ENCODE peak calls at places on chromosomes 6 and 20, in four cellular contexts. T is GM23338, X is PC-3, N is hepatocyte. J is an unnamed sample.

GRCh38 chr20:33401922-33402369 is 627 bp upstream of the CDK5RAP1 start:
- DNase-seq in T (no peak), X (no peak), N (no peak), J (peak; percentile 55)

GRCh38 chr6:135030532-135031178 is 24.0 kb downstream of the HBS1L start:
- DNase-seq in T (no peak), X (no peak), N (no peak), J (peak; percentile 23)

GRCh38 chr6:109722564-109723254 is 31.6 kb downstream of the FIG4 start:
- DNase-seq in T (no peak), X (no peak), N (no peak), J (no peak)

GRCh38 chr6:133467231-133467981 is 226.2 kb downstream of the EYA4 start:
- DNase-seq in T (no peak), X (no peak), N (no peak), J (no peak)

GRCh38 chr20:3797592-3798404 is 1.7 kb downstream of the CDC25B start:
- DNase-seq in T (no peak), X (peak; percentile 60), N (no peak), J (no peak)

GRCh38 chr6:66307490-66307889 is 600.5 kb upstream of the EYS start:
- DNase-seq in T (peak; percentile 7), X (no peak), N (no peak), J (no peak)

GRCh38 chr6:78599526-78599925 is 267.8 kb upstream of the IRAK1BP1 start:
- DNase-seq in T (no peak), X (peak; percentile 51), N (no peak), J (peak; percentile 40)

GRCh38 chr6:135938588-135939215 is 87.2 kb downstream of the PDE7B start:
- DNase-seq in T (peak; percentile 64), X (peak; percentile 30), N (peak; percentile 23), J (peak; percentile 75)

GRCh38 chr6:44157152-44157521 is 1.5 kb upstream of the CAPN11 start:
- DNase-seq in T (no peak), X (no peak), N (no peak), J (no peak)

GRCh38 chr6:135022050-135022697 is 32.4 kb downstream of the HBS1L start:
- DNase-seq in T (no peak), X (no peak), N (no peak), J (no peak)

GRCh38 chr6:55445648-55446204 is 118.5 kb downstream of the GFRAL start:
- DNase-seq in T (peak; percentile 64), X (peak; percentile 58), N (peak; percentile 56), J (peak; percentile 56)

GRCh38 chr20:17655865-17656489 is 26.1 kb downstream of the RRBP1 start:
- DNase-seq in T (peak; percentile 70), X (peak; percentile 73), N (no peak), J (peak; percentile 81)

GRCh38 chr6:44010411-44011349 is 116.6 kb downstream of the MRPL14 start:
- DNase-seq in T (no peak), X (peak; percentile 91), N (no peak), J (peak; percentile 98)

GRCh38 chr20:23205656-23206055 is 119.5 kb upstream of the CD93 start:
- DNase-seq in T (peak; percentile 35), X (peak; percentile 51), N (peak; percentile 84), J (peak; percentile 74)

GRCh38 chr6:159701413-159701999 is 8.5 kb upstream of the SOD2 start:
- DNase-seq in T (no peak), X (peak; percentile 77), N (peak; percentile 39), J (peak; percentile 92)

GRCh38 chr6:154653853-154654252 is 79.4 kb upstream of the SCAF8 start:
- DNase-seq in T (no peak), X (peak; percentile 48), N (peak; percentile 65), J (peak; percentile 76)

GRCh38 chr20:7828437-7828836 is 111.8 kb downstream of the HAO1 start:
- DNase-seq in T (no peak), X (no peak), N (no peak), J (peak; percentile 12)

GRCh38 chr20:43963872-43964791 is 49.5 kb downstream of the TOX2 start:
- DNase-seq in T (no peak), X (peak; percentile 56), N (no peak), J (peak; percentile 66)

GRCh38 chr20:35776513-35777101 is 4.8 kb downstream of the PHF20 start:
- DNase-seq in T (no peak), X (peak; percentile 57), N (peak; percentile 32), J (peak; percentile 42)

GRCh38 chr6:68729377-68729903 is 94.4 kb downstream of the ADGRB3 start:
- DNase-seq in T (no peak), X (no peak), N (no peak), J (no peak)

GRCh38 chr6:167130712-167131684 is 8.1 kb downstream of the CCR6 start:
- DNase-seq in T (no peak), X (no peak), N (no peak), J (no peak)

GRCh38 chr6:31898200-31899011 is 908 bp upstream of the EHMT2 start:
- DNase-seq in T (peak; percentile 86), X (peak; percentile 68), N (peak; percentile 69), J (peak; percentile 71)

GRCh38 chr6:129104131-129104530 is 221.2 kb downstream of the LAMA2 start:
- DNase-seq in T (no peak), X (peak; percentile 59), N (no peak), J (peak; percentile 66)

GRCh38 chr6:114081730-114082129 is 110.8 kb upstream of the HDAC2 start:
- DNase-seq in T (no peak), X (no peak), N (no peak), J (no peak)

GRCh38 chr6:98576811-98577210 is 257.6 kb upstream of the POU3F2 start:
- DNase-seq in T (no peak), X (no peak), N (no peak), J (peak; percentile 39)

GRCh38 chr6:138716971-138717370 is 56.6 kb upstream of the CCDC28A start:
- DNase-seq in T (no peak), X (no peak), N (no peak), J (no peak)

GRCh38 chr20:13131688-13132087 is 89.4 kb upstream of the ISM1 start:
- DNase-seq in T (no peak), X (no peak), N (no peak), J (no peak)

GRCh38 chr6:131976545-131977061 is 25.4 kb upstream of the CCN2 start:
- DNase-seq in T (no peak), X (peak; percentile 14), N (no peak), J (no peak)

GRCh38 chr6:42526616-42527015 is 37.2 kb upstream of the UBR2 start:
- DNase-seq in T (no peak), X (no peak), N (no peak), J (no peak)

GRCh38 chr6:42520786-42521607 is 42.8 kb upstream of the UBR2 start:
- DNase-seq in T (no peak), X (peak; percentile 92), N (no peak), J (peak; percentile 92)

GRCh38 chr6:42522021-42522420 is 41.8 kb upstream of the UBR2 start:
- DNase-seq in T (no peak), X (no peak), N (no peak), J (peak; percentile 14)

GRCh38 chr6:42525132-42525531 is 38.7 kb upstream of the UBR2 start:
- DNase-seq in T (no peak), X (no peak), N (peak; percentile 41), J (no peak)

GRCh38 chr6:42523158-42523814 is 40.5 kb upstream of the UBR2 start:
- DNase-seq in T (no peak), X (no peak), N (no peak), J (peak; percentile 51)
- TF ChIP-seq EZH2phosphoT487 in T (no peak), X (no peak), N (no peak), J (no peak)

GRCh38 chr20:1491281-1491840 is at the start of gene SIRPB2:
- DNase-seq in T (no peak), X (no peak), N (no peak), J (no peak)
- TF ChIP-seq EZH2phosphoT487 in T (no peak), X (no peak), N (no peak), J (no peak)

GRCh38 chr6:87918461-87918941 is 129.1 kb upstream of the SPACA1 start:
- DNase-seq in T (peak; percentile 4), X (no peak), N (no peak), J (peak; percentile 7)
- TF ChIP-seq EZH2phosphoT487 in T (no peak), X (no peak), N (no peak), J (no peak)

GRCh38 chr6:108621117-108621516 is 60.4 kb downstream of the FOXO3 start:
- DNase-seq in T (no peak), X (peak; percentile 45), N (no peak), J (peak; percentile 97)

GRCh38 chr6:108626777-108627176 is 66.1 kb downstream of the FOXO3 start:
- DNase-seq in T (no peak), X (no peak), N (no peak), J (no peak)

GRCh38 chr6:108623995-108624394 is 63.3 kb downstream of the FOXO3 start:
- DNase-seq in T (no peak), X (no peak), N (no peak), J (no peak)

GRCh38 chr6:108619431-108620197 is 58.9 kb downstream of the FOXO3 start:
- DNase-seq in T (no peak), X (peak; percentile 30), N (no peak), J (peak; percentile 25)

DNA sequence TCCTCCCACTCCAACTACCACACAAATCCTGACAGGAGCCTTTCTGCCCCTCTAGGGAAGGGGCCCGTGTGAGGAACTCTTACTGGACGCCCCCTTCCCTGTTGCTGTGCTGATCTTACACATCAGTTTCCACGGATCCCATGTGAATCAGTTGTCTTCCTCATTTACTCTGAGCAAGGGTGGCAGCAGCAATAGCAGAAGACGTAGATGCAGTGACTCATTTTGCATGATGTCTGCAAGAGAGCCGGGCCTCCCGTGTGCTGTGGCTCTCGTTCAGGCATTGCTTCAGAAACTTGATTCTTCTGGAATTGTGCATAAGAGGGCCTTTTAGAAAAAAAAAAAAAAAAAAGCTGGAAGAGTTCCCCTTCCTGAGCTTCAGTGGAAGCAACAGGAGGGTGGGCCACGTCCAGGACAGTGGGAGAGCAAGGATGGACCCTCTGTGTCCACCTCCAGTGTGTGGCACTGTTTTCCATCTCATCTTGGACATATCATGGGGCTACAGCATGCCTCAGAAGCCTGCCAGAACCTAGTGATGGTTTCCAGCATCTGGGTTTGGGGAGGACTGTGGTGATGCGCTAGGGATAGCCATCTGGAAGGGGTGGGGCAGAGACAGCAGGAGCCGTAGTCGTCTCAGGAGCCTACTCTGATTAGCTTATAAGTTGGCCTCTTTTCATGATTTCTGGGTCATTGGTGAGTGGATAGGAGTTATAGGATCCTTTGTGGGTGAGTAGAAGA is 62.1 kb downstream of the FOXO3 start:
- DNase-seq in T (no peak), X (no peak), N (peak; percentile 63), J (peak; percentile 98)
- TF ChIP-seq EZH2phosphoT487 in T (no peak), X (no peak), N (no peak), J (no peak)

GRCh38 chr6:90322976-90323474 is 26.4 kb upstream of the BACH2 start:
- DNase-seq in T (no peak), X (no peak), N (no peak), J (no peak)
- TF ChIP-seq EZH2phosphoT487 in T (no peak), X (no peak), N (no peak), J (no peak)

GRCh38 chr20:36793294-36794115 is 19.9 kb upstream of the DSN1 start:
- DNase-seq in T (no peak), X (no peak), N (no peak), J (no peak)

GRCh38 chr20:36794116-36794474 is 20.5 kb upstream of the DSN1 start:
- DNase-seq in T (no peak), X (no peak), N (no peak), J (no peak)

GRCh38 chr20:36795691-36796090 is 22.1 kb upstream of the DSN1 start:
- DNase-seq in T (no peak), X (no peak), N (no peak), J (no peak)

GRCh38 chr20:36791862-36792261 is 18.3 kb upstream of the DSN1 start:
- DNase-seq in T (no peak), X (no peak), N (no peak), J (no peak)

GRCh38 chr20:36792422-36792821 is 18.9 kb upstream of the DSN1 start:
- DNase-seq in T (peak; percentile 81), X (peak; percentile 74), N (peak; percentile 71), J (peak; percentile 69)
- TF ChIP-seq EZH2phosphoT487 in T (no peak), X (no peak), N (no peak), J (no peak)

J was measured in GM23248.